ENCODE peak calls at places on chromosomes 16 and 17, in eight cellular contexts. J is activated effector memory CD4-positive, alpha-beta T cell treated with Interleukin-2 at 50 U/mL for 16 hours; P is CD4-positive, alpha-beta T cell; S is epithelial cell of prostate; K is anterior cingulate cortex; O is C1 segment of cervical spinal cord; R is effector memory CD8-positive, alpha-beta T cell; Z is uterus. L is an unnamed sample.

GRCh38 chr16:31276600-31276999 is 16.8 kb downstream of the ITGAM start:
- DNase-seq in Z (no peak), S (no peak), J (no peak), O (no peak), K (no peak), R (no peak), P (no peak), L (no peak)

GRCh38 chr17:69506489-69506888 is 92.0 kb downstream of the MAP2K6 start:
- DNase-seq in R (no peak), Z (no peak), P (no peak), O (no peak), S (no peak), J (no peak), K (no peak), L (no peak)

GRCh38 chr17:68539536-68540469 is 27.6 kb downstream of the PRKAR1A start:
- DNase-seq in S (no peak), J (no peak), R (no peak), P (no peak), O (no peak), Z (peak), K (no peak), L (no peak)

GRCh38 chr17:62627904-62628603 is 584 bp downstream of the MRC2 start:
- DNase-seq in J (no peak), O (peak), R (no peak), K (no peak), Z (peak), S (no peak), P (no peak), L (no peak)

GRCh38 chr17:1509255-1509943 is 7.0 kb downstream of the INPP5K start:
- DNase-seq in P (no peak), Z (no peak), O (no peak), S (no peak), K (no peak), R (no peak), J (no peak), L (peak)

GRCh38 chr16:69709456-69710084 is 16.8 kb downstream of the NQO1 start:
- DNase-seq in O (no peak), J (no peak), S (no peak), P (no peak), K (peak), R (peak), Z (no peak), L (peak)

GRCh38 chr16:79509221-79509631 is 91.3 kb downstream of the MAF start:
- DNase-seq in S (no peak), R (no peak), O (peak), J (no peak), K (peak), Z (no peak), P (no peak), L (no peak)

GRCh38 chr17:246226-246625 is 64.8 kb upstream of the DOC2B start:
- DNase-seq in J (no peak), Z (no peak), K (no peak), O (no peak), R (no peak), P (no peak), S (no peak), L (no peak)

GRCh38 chr16:46947900-46948547 is 25.4 kb downstream of the DNAJA2 start:
- DNase-seq in P (no peak), S (no peak), R (peak), O (no peak), K (no peak), Z (no peak), J (peak), L (peak)

GRCh38 chr17:56203430-56203829 is 50.2 kb downstream of the ANKFN1 start:
- DNase-seq in P (no peak), Z (no peak), O (no peak), J (no peak), K (no peak), S (no peak), R (no peak), L (no peak)

GRCh38 chr16:66408181-66409048 is 18.7 kb upstream of the BEAN1 start:
- DNase-seq in Z (no peak), R (no peak), O (no peak), K (no peak), S (peak), P (peak), J (no peak), L (no peak)

GRCh38 chr16:84459517-84459894 is 45.0 kb downstream of the MEAK7 start:
- DNase-seq in R (no peak), S (no peak), P (no peak), O (no peak), J (no peak), Z (no peak), K (no peak), L (peak)

GRCh38 chr17:79338589-79338988 is 264.0 kb downstream of the ENGASE start:
- DNase-seq in R (no peak), K (peak), S (peak), Z (no peak), P (no peak), O (no peak), J (no peak), L (no peak)

GRCh38 chr17:8053600-8053999 is 14.7 kb downstream of the ALOX15B start:
- DNase-seq in R (no peak), O (no peak), P (no peak), Z (no peak), S (no peak), J (no peak), K (no peak), L (no peak)

GRCh38 chr17:72950236-72950931 is 142.1 kb downstream of the SLC39A11 start:
- DNase-seq in K (no peak), R (no peak), O (no peak), J (no peak), Z (no peak), P (no peak), S (no peak), L (no peak)

GRCh38 chr17:30344283-30345088 is 10.6 kb upstream of the TMIGD1 start:
- DNase-seq in K (peak), O (peak), J (no peak), P (no peak), Z (peak), R (no peak), S (no peak), L (peak)

GRCh38 chr17:80980397-80981061 is 11.1 kb upstream of the CHMP6 start:
- DNase-seq in O (no peak), R (no peak), Z (no peak), P (no peak), J (no peak), K (no peak), S (peak), L (no peak)

GRCh38 chr16:68228652-68229051 is 7.3 kb downstream of the ESRP2 start:
- DNase-seq in K (no peak), S (no peak), Z (no peak), P (no peak), R (no peak), J (no peak), O (no peak), L (no peak)

GRCh38 chr17:67139784-67140665 is 95.7 kb downstream of the CACNG1 start:
- DNase-seq in K (peak), S (no peak), O (peak), P (no peak), Z (no peak), R (no peak), J (no peak), L (no peak)

GRCh38 chr17:43713494-43714162 is 45.0 kb downstream of the SOST start:
- DNase-seq in P (no peak), J (no peak), K (peak), Z (no peak), O (no peak), R (no peak), S (no peak), L (no peak)

GRCh38 chr16:77273-77806 is 685 bp upstream of the MPG start:
- DNase-seq in Z (peak), J (peak), K (peak), S (no peak), P (no peak), R (no peak), O (no peak), L (peak)

GRCh38 chr16:88561485-88562369 is 8.5 kb upstream of the ZC3H18 start:
- DNase-seq in R (peak), S (no peak), Z (peak), P (peak), J (peak), K (peak), O (no peak), L (no peak)

GRCh38 chr17:31327534-31328526 is 6.4 kb upstream of the EVI2A start:
- DNase-seq in S (no peak), R (no peak), P (no peak), J (no peak), Z (no peak), O (no peak), K (no peak), L (no peak)

GRCh38 chr16:49856741-49857330 is 924 bp upstream of the ZNF423 start:
- DNase-seq in P (no peak), J (no peak), S (no peak), K (peak), R (no peak), Z (peak), O (peak), L (peak)

GRCh38 chr17:14299261-14300093 is 1.4 kb upstream of the HS3ST3B1 start:
- DNase-seq in P (peak), J (peak), S (no peak), Z (no peak), O (no peak), R (peak), K (no peak), L (no peak)

GRCh38 chr17:40095944-40096791 is 4.2 kb downstream of the NR1D1 start:
- DNase-seq in P (peak), K (no peak), S (no peak), O (no peak), J (peak), Z (peak), R (peak), L (no peak)

GRCh38 chr17:7443499-7444485 is 1.1 kb upstream of the CHRNB1 start:
- DNase-seq in Z (no peak), O (no peak), S (peak), K (no peak), P (no peak), J (no peak), R (no peak), L (no peak)

GRCh38 chr17:64216385-64217248 is 46.4 kb downstream of the TEX2 start:
- DNase-seq in R (no peak), J (no peak), K (no peak), S (no peak), O (no peak), P (no peak), Z (peak), L (peak)

GRCh38 chr17:56896968-56897359 is 16.9 kb downstream of the TRIM25 start:
- DNase-seq in S (no peak), P (no peak), R (no peak), Z (no peak), O (no peak), J (no peak), K (no peak), L (no peak)

GRCh38 chr17:59893617-59894100 is 738 bp downstream of the RPS6KB1 start:
- DNase-seq in S (no peak), Z (no peak), O (peak), K (peak), R (no peak), P (no peak), J (no peak), L (no peak)

GRCh38 chr16:3716831-3717234 is 491 bp downstream of the TRAP1 start:
- DNase-seq in S (no peak), P (no peak), O (no peak), R (peak), J (no peak), Z (no peak), K (no peak), L (peak)

GRCh38 chr17:60631119-60631518 is 31.1 kb downstream of the PPM1D start:
- DNase-seq in O (no peak), K (no peak), J (no peak), Z (no peak), S (no peak), R (no peak), P (no peak), L (no peak)

GRCh38 chr17:50213026-50214015 is 11.9 kb upstream of the COL1A1 start:
- DNase-seq in S (no peak), R (peak), K (no peak), P (no peak), J (peak), O (no peak), Z (peak), L (no peak)

GRCh38 chr16:4419402-4419801 is 3.0 kb upstream of the CORO7 start:
- DNase-seq in O (no peak), Z (no peak), P (no peak), K (no peak), R (no peak), S (no peak), J (no peak), L (no peak)

GRCh38 chr16:47426806-47427205 is 34.1 kb downstream of the ITFG1 start:
- DNase-seq in J (no peak), S (no peak), K (no peak), O (no peak), P (no peak), R (no peak), Z (no peak), L (no peak)

GRCh38 chr17:40457369-40457768 is 14.1 kb downstream of the IGFBP4 start:
- DNase-seq in K (no peak), J (no peak), R (no peak), Z (no peak), S (no peak), O (no peak), P (no peak), L (no peak)